ENCODE peak calls at places on chromosome 11, in seven cellular contexts. Q is CD4-positive, CD25-positive, alpha-beta regulatory T cell; F is MM.1S; L is body of pancreas; C is epithelial cell of esophagus; T is prostate gland; Y is CD8-positive, alpha-beta T cell. S is an unnamed sample.

GRCh38 chr11:62398011-62398994 is 20.5 kb upstream of the SCGB1A1 start:
- DNase-seq in Q (no peak), F (no peak), L (no peak), C (no peak), T (no peak), Y (no peak), S (no peak)

GRCh38 chr11:15945726-15946125 is 410.6 kb downstream of the SOX6 start:
- DNase-seq in Q (no peak), F (no peak), L (no peak), C (no peak), T (no peak), Y (no peak), S (no peak)

GRCh38 chr11:70912226-70912840 is 340.0 kb downstream of the SHANK2 start:
- DNase-seq in Q (no peak), F (no peak), L (no peak), C (peak), T (no peak), Y (no peak), S (no peak)

GRCh38 chr11:45872513-45873356 is 12.7 kb upstream of the MAPK8IP1 start:
- DNase-seq in Q (no peak), F (no peak), L (peak), C (peak), T (peak), Y (peak), S (peak)

GRCh38 chr11:95922099-95922498 is 1.8 kb downstream of the MTMR2 start:
- DNase-seq in Q (no peak), F (no peak), L (no peak), C (no peak), T (no peak), Y (no peak), S (no peak)

GRCh38 chr11:108474664-108475485 is 7.5 kb upstream of the C11orf65 start:
- DNase-seq in Q (no peak), F (no peak), L (no peak), C (no peak), T (no peak), Y (no peak), S (no peak)

GRCh38 chr11:69558519-69558941 is 77.1 kb downstream of the LINC01488 start:
- DNase-seq in Q (no peak), F (no peak), L (no peak), C (no peak), T (no peak), Y (peak), S (no peak)

GRCh38 chr11:84720706-84721402 is 906.3 kb downstream of the DLG2 start:
- DNase-seq in Q (no peak), F (peak), L (peak), C (no peak), T (no peak), Y (no peak), S (peak)

GRCh38 chr11:44445500-44446340 is 119.7 kb upstream of the CD82 start:
- DNase-seq in Q (no peak), F (no peak), L (no peak), C (peak), T (no peak), Y (no peak), S (no peak)

GRCh38 chr11:123188508-123189165 is 6.4 kb downstream of the CLMP start:
- DNase-seq in Q (no peak), F (no peak), L (no peak), C (no peak), T (no peak), Y (no peak), S (no peak)

GRCh38 chr11:123187670-123188507 is 7.2 kb downstream of the CLMP start:
- DNase-seq in Q (no peak), F (no peak), L (no peak), C (no peak), T (no peak), Y (no peak), S (no peak)

GRCh38 chr11:123193742-123194141 is 1.3 kb downstream of the CLMP start:
- DNase-seq in Q (no peak), F (no peak), L (no peak), C (no peak), T (no peak), Y (no peak), S (peak)

GRCh38 chr11:123191939-123192338 is 3.1 kb downstream of the CLMP start:
- DNase-seq in Q (no peak), F (no peak), L (no peak), C (no peak), T (no peak), Y (no peak), S (no peak)

GRCh38 chr11:123190504-123190903 is 4.5 kb downstream of the CLMP start:
- DNase-seq in Q (no peak), F (no peak), L (no peak), C (no peak), T (no peak), Y (no peak), S (no peak)
- H3K4me3 ChIP-seq in Q (no peak), F (no peak), L (no peak), C (no peak), T (no peak), Y (no peak), S (no peak)

GRCh38 chr11:75872887-75873416 is 57.9 kb downstream of the UVRAG start:
- DNase-seq in Q (no peak), F (no peak), L (no peak), C (no peak), T (no peak), Y (no peak), S (no peak)
- H3K4me3 ChIP-seq in Q (no peak), F (no peak), L (no peak), C (no peak), T (no peak), Y (no peak), S (no peak)

GRCh38 chr11:130897262-130898182 is 18.8 kb downstream of the SNX19 start:
- DNase-seq in Q (no peak), F (no peak), L (peak), C (peak), T (peak), Y (no peak), S (peak)
- H3K4me3 ChIP-seq in Q (no peak), F (no peak), L (no peak), C (no peak), T (no peak), Y (no peak), S (no peak)

GRCh38 chr11:35157814-35158213 is 18.8 kb downstream of the CD44 start:
- DNase-seq in Q (no peak), F (no peak), L (no peak), C (no peak), T (no peak), Y (no peak), S (no peak)
- H3K4me3 ChIP-seq in Q (peak), F (no peak), L (no peak), C (no peak), T (no peak), Y (no peak), S (no peak)

GRCh38 chr11:116709970-116710369 is 62.8 kb downstream of the BUD13 start:
- DNase-seq in Q (no peak), F (no peak), L (no peak), C (no peak), T (no peak), Y (no peak), S (no peak)

GRCh38 chr11:116710762-116711161 is 62.0 kb downstream of the BUD13 start:
- DNase-seq in Q (no peak), F (no peak), L (no peak), C (no peak), T (no peak), Y (no peak), S (no peak)

GRCh38 chr11:116707746-116708145 is 65.0 kb downstream of the BUD13 start:
- DNase-seq in Q (no peak), F (no peak), L (no peak), C (peak), T (no peak), Y (no peak), S (no peak)

GRCh38 chr11:116703421-116703820 is 69.4 kb downstream of the BUD13 start:
- DNase-seq in Q (no peak), F (no peak), L (no peak), C (no peak), T (no peak), Y (no peak), S (no peak)

GRCh38 chr11:116707250-116707649 is 65.5 kb downstream of the BUD13 start:
- DNase-seq in Q (no peak), F (no peak), L (peak), C (peak), T (no peak), Y (no peak), S (no peak)
- H3K4me3 ChIP-seq in Q (no peak), F (no peak), L (no peak), C (peak), T (no peak), Y (no peak), S (no peak)

GRCh38 chr11:64008283-64008931 is 22.2 kb downstream of the OTUB1 start:
- DNase-seq in Q (no peak), F (no peak), L (no peak), C (no peak), T (no peak), Y (no peak), S (no peak)

GRCh38 chr11:64007629-64008282 is 21.5 kb downstream of the OTUB1 start:
- DNase-seq in Q (no peak), F (no peak), L (peak), C (peak), T (no peak), Y (no peak), S (peak)

GRCh38 chr11:64006468-64006867 is 20.2 kb downstream of the OTUB1 start:
- DNase-seq in Q (no peak), F (no peak), L (no peak), C (no peak), T (no peak), Y (no peak), S (no peak)

GRCh38 chr11:64005691-64006090 is 19.5 kb downstream of the OTUB1 start:
- DNase-seq in Q (no peak), F (no peak), L (no peak), C (no peak), T (no peak), Y (no peak), S (no peak)

GRCh38 chr11:64007160-64007628 is 21.0 kb downstream of the OTUB1 start:
- DNase-seq in Q (no peak), F (no peak), L (no peak), C (no peak), T (no peak), Y (no peak), S (peak)
- H3K4me3 ChIP-seq in Q (no peak), F (no peak), L (no peak), C (peak), T (no peak), Y (peak), S (peak)

GRCh38 chr11:63683133-63683991 is 2.1 kb downstream of the RTN3 start:
- DNase-seq in Q (no peak), F (no peak), L (no peak), C (no peak), T (no peak), Y (no peak), S (no peak)
- H3K4me3 ChIP-seq in Q (peak), F (peak), L (no peak), C (peak), T (peak), Y (no peak), S (no peak)

GRCh38 chr11:64449381-64450167 is 90.6 kb downstream of the RPS6KA4 start:
- DNase-seq in Q (peak), F (peak), L (peak), C (peak), T (peak), Y (peak), S (peak)

GRCh38 chr11:64451856-64452255 is 92.9 kb downstream of the RPS6KA4 start:
- DNase-seq in Q (no peak), F (no peak), L (no peak), C (no peak), T (no peak), Y (no peak), S (no peak)

GRCh38 chr11:64447717-64448598 is 89.0 kb downstream of the RPS6KA4 start:
- DNase-seq in Q (no peak), F (no peak), L (peak), C (no peak), T (peak), Y (no peak), S (peak)

GRCh38 chr11:64450168-64450560 is 91.2 kb downstream of the RPS6KA4 start:
- DNase-seq in Q (no peak), F (no peak), L (no peak), C (no peak), T (no peak), Y (no peak), S (no peak)

GRCh38 chr11:64448599-64449380 is 89.8 kb downstream of the RPS6KA4 start:
- DNase-seq in Q (peak), F (peak), L (peak), C (peak), T (peak), Y (peak), S (peak)
- H3K4me3 ChIP-seq in Q (no peak), F (peak), L (peak), C (no peak), T (peak), Y (peak), S (no peak)